ENCODE peak calls at places on chromosomes 3 and 15, in five cellular contexts. E, M, J, L and F are unnamed samples.

GRCh38 chr3:37899101-37899707 is 37.5 kb downstream of the CTDSPL start:
- DNase-seq in M (no peak), L (no peak), E (no peak), J (peak), F (peak)

GRCh38 chr3:57910988-57911387 is 97.2 kb upstream of the FLNB start:
- DNase-seq in J (peak), E (peak), M (peak), L (no peak), F (peak)

GRCh38 chr3:11593318-11594034 is 50.2 kb downstream of the VGLL4 start:
- DNase-seq in E (no peak), J (no peak), M (no peak), L (no peak), F (no peak)

GRCh38 chr3:45034612-45035252 is 8.6 kb downstream of the CLEC3B start:
- DNase-seq in E (no peak), M (no peak), L (no peak), J (no peak), F (peak)

GRCh38 chr3:154334973-154335420 is 10.7 kb upstream of the DHX36 start:
- DNase-seq in L (no peak), E (no peak), J (peak), M (peak), F (peak)

GRCh38 chr3:94066829-94067470 is 4.1 kb downstream of the NSUN3 start:
- DNase-seq in E (no peak), J (no peak), M (no peak), L (no peak), F (no peak)

GRCh38 chr3:51343918-51344687 is 41.0 kb upstream of the MANF start:
- DNase-seq in J (no peak), E (peak), L (no peak), M (peak), F (no peak)

GRCh38 chr3:141386611-141387110 is 18.4 kb downstream of the ZBTB38 start:
- DNase-seq in M (peak), L (no peak), J (no peak), E (no peak), F (peak)

GRCh38 chr15:33343275-33343674 is 32.5 kb downstream of the RYR3 start:
- DNase-seq in E (no peak), J (no peak), L (no peak), M (no peak), F (no peak)

GRCh38 chr3:42499478-42499871 is 3.0 kb upstream of the VIPR1 start:
- DNase-seq in L (no peak), M (no peak), J (no peak), E (no peak), F (no peak)

GRCh38 chr15:34185666-34186065 is 24.2 kb downstream of the KATNBL1 start:
- DNase-seq in E (no peak), L (no peak), M (peak), J (no peak), F (no peak)

GRCh38 chr15:42156266-42156922 is at the start of gene PLA2G4F:
- DNase-seq in J (no peak), E (no peak), M (no peak), L (no peak), F (no peak)

GRCh38 chr15:60721706-60722105 is 242.8 kb upstream of the ICE2 start:
- DNase-seq in J (no peak), M (peak), L (no peak), E (no peak), F (peak)

GRCh38 chr3:4722103-4722502 is 229.0 kb downstream of the ITPR1 start:
- DNase-seq in L (no peak), M (peak), E (no peak), J (peak), F (peak)

GRCh38 chr15:64483749-64484148 is 23.4 kb downstream of the ZNF609 start:
- DNase-seq in E (no peak), J (no peak), M (no peak), L (no peak), F (no peak)

GRCh38 chr3:147930417-147930816 is 521.3 kb downstream of the ZIC1 start:
- DNase-seq in M (peak), J (no peak), L (no peak), E (peak), F (no peak)

GRCh38 chr3:12869025-12869695 is 27.8 kb upstream of the RPL32 start:
- DNase-seq in M (peak), E (no peak), L (no peak), J (peak), F (peak)

GRCh38 chr15:101348643-101349496 is 53.8 kb upstream of the SNRPA1 start:
- DNase-seq in M (peak), J (no peak), E (peak), L (no peak), F (no peak)

GRCh38 chr3:130488288-130488687 is 28.7 kb upstream of the COL6A6 start:
- DNase-seq in L (no peak), J (no peak), M (peak), E (no peak), F (no peak)

GRCh38 chr3:157360044-157360443 is 76.6 kb upstream of the PTX3 start:
- DNase-seq in E (peak), M (peak), L (no peak), J (no peak), F (no peak)

GRCh38 chr3:2354702-2355101 is 256.0 kb downstream of the CNTN4 start:
- DNase-seq in E (peak), M (peak), J (peak), L (no peak), F (no peak)

GRCh38 chr3:59425371-59425770 is 375.5 kb upstream of the CFAP20DC start:
- DNase-seq in M (peak), E (no peak), L (no peak), J (no peak), F (no peak)

GRCh38 chr3:138188013-138188352 is 882 bp downstream of the ARMC8 start:
- DNase-seq in J (no peak), E (peak), M (peak), L (no peak), F (no peak)

GRCh38 chr15:82135645-82136044 is 89.8 kb upstream of the MEX3B start:
- DNase-seq in J (no peak), M (peak), E (no peak), L (no peak), F (no peak)

GRCh38 chr15:60137711-60138396 is 133.7 kb downstream of the FOXB1 start:
- DNase-seq in M (peak), L (no peak), J (no peak), E (no peak), F (no peak)

GRCh38 chr3:143769663-143770062 is 78.6 kb downstream of the SLC9A9 start:
- DNase-seq in M (peak), J (no peak), E (no peak), L (no peak), F (no peak)

GRCh38 chr3:166322394-166322793 is 485.2 kb upstream of the BCHE start:
- DNase-seq in L (no peak), M (no peak), E (no peak), J (no peak), F (no peak)

GRCh38 chr3:186182850-186183249 is 74.0 kb upstream of the ETV5 start:
- DNase-seq in M (no peak), J (no peak), L (no peak), E (no peak), F (no peak)

GRCh38 chr3:10464068-10464434 is 41.3 kb downstream of the ATP2B2 start:
- DNase-seq in E (no peak), M (no peak), J (no peak), L (no peak), F (no peak)

GRCh38 chr3:187014417-187014864 is 84.1 kb downstream of the ST6GAL1 start:
- DNase-seq in L (no peak), M (peak), J (no peak), E (no peak), F (no peak)

GRCh38 chr15:75649848-75650247 is 2.1 kb downstream of the SNX33 start:
- DNase-seq in L (no peak), M (no peak), E (no peak), J (no peak), F (no peak)

GRCh38 chr3:160927620-160928019 is 171.6 kb downstream of the PPM1L start:
- DNase-seq in E (no peak), J (no peak), M (no peak), L (no peak), F (peak)

GRCh38 chr15:36430721-36431265 is 148.6 kb upstream of the CDIN1 start:
- DNase-seq in M (no peak), L (no peak), E (no peak), J (no peak), F (no peak)

GRCh38 chr3:170044280-170044679 is 6.5 kb downstream of the GPR160 start:
- DNase-seq in M (no peak), L (no peak), J (no peak), E (no peak), F (no peak)

GRCh38 chr3:195178124-195178910 is 92.6 kb downstream of the XXYLT1 start:
- DNase-seq in L (no peak), J (no peak), M (no peak), E (no peak), F (no peak)

GRCh38 chr3:142818651-142819050 is 70.2 kb downstream of the PCOLCE2 start:
- DNase-seq in M (no peak), L (no peak), E (no peak), J (no peak), F (no peak)

GRCh38 chr15:42194502-42194901 is 13.6 kb downstream of the VPS39 start:
- DNase-seq in J (no peak), E (no peak), L (no peak), M (peak), F (no peak)

GRCh38 chr3:110165344-110165743 is 828.0 kb upstream of the DPPA4 start:
- DNase-seq in M (peak), L (no peak), J (no peak), E (no peak), F (no peak)

GRCh38 chr15:74228723-74229081 is 7.4 kb upstream of the CCDC33 start:
- DNase-seq in J (peak), M (peak), L (no peak), E (no peak), F (no peak)